ENCODE peak calls at places on chromosome 7, in nine cellular contexts. G, Y, A, V, L, W, N, U and Z are unnamed samples.
A peak's percentile ranks its signal among the peaks of the same experiment; 100 is the strongest.

GRCh38 chr7:18941197-18941596 is 176.2 kb downstream of the TWIST1 start:
- DNase-seq in G (no peak), Y (no peak), A (no peak), V (no peak), L (no peak), W (no peak), N (no peak), U (no peak), Z (no peak)

GRCh38 chr7:7639847-7640220 is 718 bp upstream of the UMAD1 start:
- DNase-seq in G (no peak), Y (no peak), A (peak; percentile 2), V (no peak), L (peak; percentile 41), W (no peak), N (peak; percentile 46), U (peak; percentile 45), Z (no peak)

GRCh38 chr7:47937065-47937687 is 11.1 kb downstream of the PKD1L1 start:
- DNase-seq in G (no peak), Y (no peak), A (no peak), V (no peak), L (no peak), W (no peak), N (no peak), U (no peak), Z (no peak)

GRCh38 chr7:12884856-12885440 is 197.5 kb downstream of the ARL4A start:
- DNase-seq in G (no peak), Y (no peak), A (no peak), V (no peak), L (no peak), W (no peak), N (no peak), U (no peak), Z (no peak)

GRCh38 chr7:84040365-84040764 is 154.2 kb downstream of the SEMA3A start:
- DNase-seq in G (peak; percentile 27), Y (no peak), A (no peak), V (peak; percentile 9), L (no peak), W (no peak), N (no peak), U (no peak), Z (no peak)

GRCh38 chr7:102044984-102045673 is 227.7 kb downstream of the CUX1 start:
- DNase-seq in G (peak; percentile 37), Y (peak; percentile 39), A (no peak), V (no peak), L (no peak), W (peak; percentile 77), N (peak; percentile 67), U (no peak), Z (peak; percentile 46)

GRCh38 chr7:28674359-28674782 is 262.1 kb downstream of the CREB5 start:
- DNase-seq in G (no peak), Y (no peak), A (no peak), V (no peak), L (no peak), W (no peak), N (peak; percentile 65), U (peak; percentile 88), Z (no peak)

GRCh38 chr7:78254397-78255055 is 456.0 kb downstream of the PHTF2 start:
- DNase-seq in G (no peak), Y (no peak), A (no peak), V (no peak), L (no peak), W (no peak), N (no peak), U (no peak), Z (no peak)

GRCh38 chr7:18834574-18835361 is 282.7 kb downstream of the TWIST1 start:
- DNase-seq in G (no peak), Y (no peak), A (no peak), V (no peak), L (no peak), W (no peak), N (no peak), U (no peak), Z (no peak)

GRCh38 chr7:90952649-90952991 is 311.6 kb upstream of the FZD1 start:
- DNase-seq in G (no peak), Y (no peak), A (no peak), V (no peak), L (no peak), W (no peak), N (no peak), U (no peak), Z (no peak)

GRCh38 chr7:38822556-38822955 is 86.4 kb downstream of the VPS41 start:
- DNase-seq in G (no peak), Y (no peak), A (no peak), V (no peak), L (no peak), W (no peak), N (no peak), U (no peak), Z (no peak)

GRCh38 chr7:85184599-85185354 is 2.1 kb downstream of the SEMA3D start:
- DNase-seq in G (no peak), Y (no peak), A (no peak), V (peak; percentile 11), L (no peak), W (peak; percentile 32), N (peak; percentile 67), U (no peak), Z (peak; percentile 77)

GRCh38 chr7:123024989-123025758 is 29.7 kb upstream of the TAS2R16 start:
- DNase-seq in G (no peak), Y (no peak), A (no peak), V (no peak), L (no peak), W (no peak), N (no peak), U (no peak), Z (no peak)

GRCh38 chr7:151243411-151244155 is 4.9 kb downstream of the SMARCD3 start:
- DNase-seq in G (no peak), Y (no peak), A (no peak), V (no peak), L (peak; percentile 38), W (peak; percentile 41), N (no peak), U (no peak), Z (no peak)

GRCh38 chr7:137953692-137954470 is 48.0 kb downstream of the CREB3L2 start:
- DNase-seq in G (no peak), Y (no peak), A (peak; percentile 89), V (peak; percentile 31), L (no peak), W (no peak), N (peak; percentile 79), U (peak; percentile 99), Z (no peak)

GRCh38 chr7:74709880-74710671 is 52.6 kb downstream of the GTF2I start:
- DNase-seq in G (no peak), Y (no peak), A (no peak), V (no peak), L (no peak), W (no peak), N (peak; percentile 7), U (no peak), Z (no peak)

GRCh38 chr7:97174308-97174707 is 56.8 kb downstream of the SDHAF3 start:
- DNase-seq in G (no peak), Y (no peak), A (no peak), V (no peak), L (no peak), W (no peak), N (no peak), U (no peak), Z (no peak)

DNA sequence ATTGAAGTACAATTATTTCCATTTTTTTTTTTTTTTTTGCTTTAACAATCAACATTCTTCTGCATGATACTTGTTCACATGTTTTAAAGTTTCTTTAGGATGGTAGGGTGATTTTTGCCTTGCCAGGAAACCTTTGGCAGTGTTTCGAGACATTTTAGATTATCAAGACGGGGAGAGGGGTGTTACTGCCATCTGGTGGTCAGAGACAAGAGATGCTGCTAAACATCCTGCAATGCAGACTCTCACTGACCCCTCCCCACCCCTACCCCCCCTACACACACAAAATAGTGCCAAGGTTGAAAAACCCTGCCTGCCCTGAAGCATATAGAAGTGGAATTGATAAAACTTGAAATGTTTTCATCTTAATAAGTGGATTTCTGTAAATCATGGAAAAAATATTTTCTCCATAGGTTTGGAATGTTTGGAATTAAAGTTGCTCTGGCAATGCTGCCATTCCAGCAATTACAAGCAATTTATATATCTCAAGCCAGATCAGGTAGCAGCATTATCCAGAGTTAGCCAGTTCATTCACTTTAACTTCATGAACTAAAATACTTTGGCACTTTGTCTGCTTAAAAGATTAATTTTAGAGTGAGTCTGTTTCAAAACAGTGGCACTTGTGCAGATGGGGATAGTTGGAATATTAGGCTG is 62.1 kb downstream of the SDHAF3 start:
- DNase-seq in G (peak; percentile 42), Y (no peak), A (peak; percentile 46), V (peak; percentile 46), L (peak; percentile 38), W (no peak), N (peak; percentile 79), U (no peak), Z (no peak)
- H3K4me3 ChIP-seq in G (no peak overlapping the region), Y (no peak overlapping the region), A (no peak overlapping the region), V (no peak overlapping the region), L (no peak overlapping the region), W (no peak overlapping the region), N (no peak overlapping the region), U (no peak overlapping the region), Z (no peak overlapping the region)

GRCh38 chr7:27176343-27176731 is 2.2 kb upstream of the HOXA10 start:
- DNase-seq in G (no peak), Y (peak; percentile 4), A (no peak), V (peak; percentile 3), L (no peak), W (peak; percentile 55), N (no peak), U (no peak), Z (peak; percentile 46)

GRCh38 chr7:27175005-27175625 is 995 bp upstream of the HOXA10 start:
- DNase-seq in G (no peak), Y (peak; percentile 10), A (no peak), V (peak; percentile 4), L (no peak), W (peak; percentile 61), N (no peak), U (no peak), Z (peak; percentile 50)

GRCh38 chr7:27174077-27175004 is at the start of gene HOXA10:
- DNase-seq in G (peak; percentile 22), Y (peak; percentile 17), A (no peak), V (peak; percentile 20), L (no peak), W (peak; percentile 70), N (no peak), U (no peak), Z (no peak)

GRCh38 chr7:27176962-27177794 is 3.1 kb upstream of the HOXA10 start:
- DNase-seq in G (no peak), Y (peak; percentile 5), A (no peak), V (peak; percentile 1), L (no peak), W (peak; percentile 70), N (no peak), U (no peak), Z (no peak)

GRCh38 chr7:27175626-27176342 is 1.7 kb upstream of the HOXA10 start:
- DNase-seq in G (no peak), Y (peak; percentile 6), A (no peak), V (peak; percentile 4), L (no peak), W (peak; percentile 54), N (no peak), U (no peak), Z (no peak)
- H3K27ac ChIP-seq in G (no peak overlapping the region), Y (no peak overlapping the region), A (no peak overlapping the region), V (no peak overlapping the region), L (no peak overlapping the region), W (peak overlapping the region; percentile 92), N (peak overlapping the region; percentile 96), U (no peak overlapping the region), Z (no peak overlapping the region)

GRCh38 chr7:64639267-64640001 is 26.5 kb upstream of the ZNF107 start:
- DNase-seq in G (no peak), Y (no peak), A (no peak), V (peak; percentile 11), L (no peak), W (no peak), N (no peak), U (no peak), Z (no peak)
- TF ChIP-seq CTCF in G (no peak), Y (no peak), A (no peak), V (peak; percentile 72), L (no peak), W (no peak), N (no peak), U (no peak), Z (no peak)

GRCh38 chr7:14962778-14963177 is 60.2 kb upstream of the DGKB start:
- DNase-seq in G (no peak), Y (no peak), A (no peak), V (no peak), L (no peak), W (no peak), N (no peak), U (no peak), Z (no peak)
- H3K4me3 ChIP-seq in G (peak overlapping the region; percentile 22), Y (no peak overlapping the region), A (no peak overlapping the region), V (no peak overlapping the region), L (no peak overlapping the region), W (peak overlapping the region; percentile 24), N (no peak overlapping the region), U (no peak overlapping the region), Z (no peak overlapping the region)